ENCODE peak calls at places on chromosomes 5 and 9, in six cellular contexts. S is heart left ventricle, O is IMR-90, R is body of pancreas, H is endothelial cell of umbilical vein, W is thyroid gland. M is an unnamed sample.
A peak's percentile ranks its signal among the peaks of the same experiment; 100 is the strongest.

GRCh38 chr5:73030995-73031394 is 75.2 kb downstream of the FCHO2 start:
- DNase-seq in S (no peak), O (peak; percentile 90), R (no peak), H (peak; percentile 72), W (peak; percentile 53), M (no peak)

GRCh38 chr5:127942246-127943060 is 141.1 kb upstream of the SLC12A2 start:
- DNase-seq in S (no peak), O (peak; percentile 66), R (no peak), H (peak; percentile 39), W (no peak), M (no peak)

GRCh38 chr5:132417010-132417439 is 47.5 kb downstream of the SLC22A5 start:
- DNase-seq in S (peak; percentile 73), O (no peak), R (peak; percentile 37), H (no peak), W (peak; percentile 36), M (no peak)

GRCh38 chr5:79567926-79568549 is 44.2 kb upstream of the TENT2 start:
- DNase-seq in S (no peak), O (peak; percentile 57), R (no peak), H (no peak), W (no peak), M (no peak)

GRCh38 chr5:14399054-14399657 is 182.4 kb upstream of the OTULINL start:
- DNase-seq in S (no peak), O (peak; percentile 74), R (no peak), H (peak; percentile 73), W (no peak), M (no peak)

GRCh38 chr9:101601904-101602765 is 7.4 kb upstream of the PPP3R2 start:
- DNase-seq in S (no peak), O (peak; percentile 51), R (peak; percentile 22), H (peak; percentile 44), W (no peak), M (no peak)

GRCh38 chr9:126171641-126172040 is 155.0 kb upstream of the MVB12B start:
- DNase-seq in S (no peak), O (no peak), R (no peak), H (no peak), W (no peak), M (peak; percentile 17)

GRCh38 chr5:135457424-135458071 is 5.4 kb upstream of the TIFAB start:
- DNase-seq in S (peak; percentile 82), O (peak; percentile 36), R (peak; percentile 53), H (peak; percentile 50), W (peak; percentile 74), M (peak; percentile 60)

GRCh38 chr9:125521462-125522327 is 185.3 kb downstream of the MAPKAP1 start:
- DNase-seq in S (no peak), O (peak; percentile 97), R (no peak), H (peak; percentile 86), W (no peak), M (no peak)

GRCh38 chr5:59218424-59219045 is 635.7 kb downstream of the RAB3C start:
- DNase-seq in S (no peak), O (peak; percentile 3), R (no peak), H (peak; percentile 54), W (no peak), M (no peak)

GRCh38 chr5:114010362-114010761 is 351.5 kb upstream of the KCNN2 start:
- DNase-seq in S (no peak), O (peak; percentile 87), R (no peak), H (no peak), W (no peak), M (no peak)

GRCh38 chr5:45696206-45696836 is at the start of gene HCN1:
- DNase-seq in S (peak; percentile 83), O (peak; percentile 32), R (peak; percentile 87), H (peak; percentile 73), W (peak; percentile 88), M (peak; percentile 60)

GRCh38 chr5:132446621-132447020 is 44.0 kb downstream of the IRF1 start:
- DNase-seq in S (no peak), O (peak; percentile 75), R (peak; percentile 85), H (peak; percentile 64), W (peak; percentile 89), M (peak; percentile 79)

GRCh38 chr5:1515921-1516571 is 7.7 kb downstream of the LPCAT1 start:
- DNase-seq in S (no peak), O (peak; percentile 55), R (peak; percentile 4), H (no peak), W (no peak), M (peak; percentile 17)

GRCh38 chr5:38193015-38193581 is 65.3 kb upstream of the EGFLAM start:
- DNase-seq in S (peak; percentile 71), O (peak; percentile 53), R (peak; percentile 76), H (peak; percentile 57), W (peak; percentile 73), M (peak; percentile 75)

GRCh38 chr5:116521173-116521872 is 53.3 kb downstream of the SEMA6A start:
- DNase-seq in S (peak; percentile 58), O (no peak), R (no peak), H (no peak), W (no peak), M (no peak)

GRCh38 chr5:140881889-140882590 is at the start of gene PCDHA13:
- DNase-seq in S (no peak), O (no peak), R (peak; percentile 45), H (peak; percentile 42), W (no peak), M (no peak)

GRCh38 chr5:149079883-149080282 is 17.0 kb upstream of the SH3TC2 start:
- DNase-seq in S (no peak), O (no peak), R (no peak), H (peak; percentile 37), W (no peak), M (no peak)

GRCh38 chr5:113345261-113345940 is 89.4 kb downstream of the TSSK1B start:
- DNase-seq in S (no peak), O (peak; percentile 83), R (no peak), H (no peak), W (no peak), M (no peak)

GRCh38 chr9:109319631-109320233 is 1.1 kb downstream of the EPB41L4B start:
- DNase-seq in S (no peak), O (no peak), R (peak; percentile 53), H (no peak), W (peak; percentile 60), M (peak; percentile 44)

GRCh38 chr5:98975223-98975622 is 46.4 kb upstream of the CHD1 start:
- DNase-seq in S (no peak), O (peak; percentile 9), R (no peak), H (no peak), W (no peak), M (no peak)

GRCh38 chr9:86413966-86414880 is 60.0 kb upstream of the TUT7 start:
- DNase-seq in S (no peak), O (peak; percentile 50), R (no peak), H (peak; percentile 47), W (no peak), M (no peak)

GRCh38 chr9:120985759-120986353 is 59.3 kb upstream of the TRAF1 start:
- DNase-seq in S (no peak), O (peak; percentile 79), R (peak; percentile 20), H (peak; percentile 84), W (peak; percentile 3), M (no peak)

GRCh38 chr5:39584921-39585320 is 160.1 kb upstream of the DAB2 start:
- DNase-seq in S (no peak), O (peak; percentile 21), R (no peak), H (peak; percentile 6), W (no peak), M (no peak)

GRCh38 chr9:18610956-18611355 is 137.0 kb downstream of the ADAMTSL1 start:
- DNase-seq in S (no peak), O (peak; percentile 26), R (no peak), H (no peak), W (no peak), M (no peak)

GRCh38 chr5:151264113-151264512 is 11.1 kb downstream of the GM2A start:
- DNase-seq in S (no peak), O (peak; percentile 47), R (no peak), H (peak; percentile 20), W (no peak), M (no peak)

DNA sequence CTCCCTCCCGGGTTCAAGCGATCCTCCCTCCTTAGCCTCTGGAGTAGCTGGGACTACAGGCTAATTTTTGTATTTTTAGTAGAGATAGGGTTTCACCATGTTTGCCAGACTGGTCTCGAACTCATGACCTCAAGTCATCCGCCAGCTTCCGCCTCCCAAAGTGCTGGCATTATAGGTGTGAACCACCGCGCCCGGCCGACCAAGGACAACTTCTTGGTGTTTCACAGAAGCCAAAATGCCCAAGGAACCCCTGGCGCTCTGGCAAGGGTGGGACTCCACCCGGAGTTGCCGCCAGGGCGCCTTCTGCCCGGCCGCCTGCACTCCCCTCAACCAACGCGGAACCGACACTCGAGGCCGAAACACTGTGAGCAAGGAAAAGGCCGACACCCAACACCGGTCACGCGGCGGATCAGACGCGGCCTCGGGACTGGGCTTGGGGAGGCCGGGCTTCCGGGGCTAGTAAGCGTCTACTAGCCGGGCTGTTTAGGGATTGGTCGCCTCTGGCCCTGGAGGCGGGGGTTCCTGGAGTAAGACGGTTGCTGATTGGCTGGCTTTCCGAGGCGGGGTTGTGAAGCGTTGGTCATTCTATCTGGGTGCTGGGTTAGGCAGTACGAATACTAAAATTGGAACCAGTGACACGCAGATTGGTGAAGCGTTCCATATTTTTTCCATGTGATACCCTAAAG is 7.7 kb upstream of the CFAP157 start:
- DNase-seq in S (peak; percentile 97), O (peak; percentile 92), R (peak; percentile 98), H (peak; percentile 97), W (peak; percentile 98), M (peak; percentile 96)
- TF ChIP-seq POLR2A in S (peak; percentile 67), O (no peak), R (no peak), H (peak; percentile 42), W (peak; percentile 72), M (no peak)

GRCh38 chr9:92963831-92964606 is 16.7 kb downstream of the FGD3 start:
- DNase-seq in S (no peak), O (no peak), R (peak; percentile 64), H (no peak), W (no peak), M (peak; percentile 49)
- H3K4me3 ChIP-seq in S (peak overlapping the region; percentile 28), O (no peak overlapping the region), R (no peak overlapping the region), H (no peak overlapping the region), W (no peak overlapping the region), M (peak overlapping the region; percentile 44)

GRCh38 chr9:136885950-136886578 is at the start of gene TRAF2:
- DNase-seq in S (peak; percentile 99), O (peak; percentile 99), R (peak; percentile 98), H (peak; percentile 100), W (peak; percentile 97), M (peak; percentile 99)
- TF ChIP-seq POLR2A in S (peak; percentile 85), O (no peak), R (no peak), H (peak; percentile 47), W (peak; percentile 72), M (no peak)

DNA sequence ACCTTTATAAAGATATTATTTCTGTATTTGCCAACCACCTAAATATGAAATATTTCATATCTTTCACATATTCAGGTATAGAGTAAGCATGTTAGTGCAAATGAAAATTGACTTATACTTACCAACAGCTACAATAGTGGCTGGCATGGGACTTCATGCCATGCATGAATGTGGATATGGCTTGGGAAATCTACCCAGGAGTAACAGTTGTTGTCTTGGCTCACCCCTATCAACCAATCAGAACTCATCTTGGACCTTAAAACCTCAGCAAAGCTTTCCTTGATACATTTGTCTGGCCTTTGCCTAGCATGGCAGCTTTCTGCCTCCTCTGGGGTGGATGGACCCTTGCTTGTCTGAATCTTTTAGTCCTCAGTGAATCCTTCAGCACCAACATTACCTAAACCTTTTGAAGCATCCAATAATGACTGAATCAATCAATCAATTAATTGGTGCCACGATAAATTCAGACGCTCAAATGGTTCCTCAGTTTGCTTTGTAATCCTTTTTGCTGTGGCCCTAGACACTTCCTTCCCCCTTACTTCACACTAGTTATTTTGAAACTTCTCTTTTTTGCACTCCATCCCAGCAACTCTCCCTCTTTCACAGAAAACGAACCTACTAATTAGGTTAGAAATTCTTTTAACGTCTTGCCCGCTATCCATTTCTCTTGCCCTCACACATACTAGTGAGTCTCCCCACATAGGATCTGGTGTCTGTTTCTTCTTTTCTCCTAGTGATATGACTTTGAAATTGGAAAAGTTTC is 132.3 kb upstream of the ZNF608 start:
- DNase-seq in S (no peak), O (no peak), R (peak; percentile 67), H (no peak), W (no peak), M (no peak)
- H3K4me3 ChIP-seq in S (no peak overlapping the region), O (no peak overlapping the region), R (no peak overlapping the region), H (no peak overlapping the region), W (no peak overlapping the region), M (no peak overlapping the region)